ENCODE peak calls at places on chromosomes 12 and 14, in four cellular contexts. R, H, L and Q are unnamed samples.

GRCh38 chr14:75522224-75522764 is at the start of gene BATF:
- DNase-seq in H (no peak), R (no peak), L (no peak), Q (no peak)

GRCh38 chr14:75359098-75359497 is 68.7 kb upstream of the JDP2 start:
- DNase-seq in R (no peak), L (peak; percentile 12), H (no peak), Q (no peak)

GRCh38 chr14:23377873-23378563 is 1.2 kb downstream of the CMTM5 start:
- DNase-seq in R (no peak), L (no peak), H (no peak), Q (no peak)

GRCh38 chr14:44453433-44454171 is 53.5 kb downstream of the FSCB start:
- DNase-seq in H (no peak), R (no peak), L (no peak), Q (no peak)

GRCh38 chr12:112148031-112148513 is 22.7 kb downstream of the TRAFD1 start:
- DNase-seq in L (no peak), H (no peak), R (no peak), Q (no peak)

GRCh38 chr14:63362305-63362914 is 43.7 kb upstream of the GPHB5 start:
- DNase-seq in H (no peak), R (no peak), L (no peak), Q (no peak)

GRCh38 chr14:94361682-94362081 is 26.7 kb downstream of the SERPINA1 start:
- DNase-seq in R (no peak), L (no peak), H (no peak), Q (no peak)

GRCh38 chr14:104116544-104117340 is 21.6 kb upstream of the KIF26A start:
- DNase-seq in R (no peak), L (no peak), H (peak; percentile 59), Q (no peak)

GRCh38 chr12:109451400-109451799 is 25.7 kb downstream of the KCTD10 start:
- DNase-seq in L (no peak), R (no peak), H (no peak), Q (no peak)

GRCh38 chr12:130127909-130128763 is 34.1 kb upstream of the FZD10 start:
- DNase-seq in H (no peak), L (no peak), R (no peak), Q (no peak)

GRCh38 chr14:101409006-101409543 is 152.2 kb upstream of the DIO3 start:
- DNase-seq in L (no peak), H (no peak), R (no peak), Q (no peak)

GRCh38 chr12:25187781-25188180 is 7.2 kb downstream of the DNAI7 start:
- DNase-seq in H (no peak), R (no peak), L (no peak), Q (no peak)

GRCh38 chr14:89283327-89284060 is 133.5 kb downstream of the FOXN3 start:
- DNase-seq in L (no peak), H (no peak), R (no peak), Q (no peak)

GRCh38 chr14:67187210-67187609 is 2.0 kb upstream of the GARIN2 start:
- DNase-seq in H (no peak), R (no peak), L (peak; percentile 38), Q (peak; percentile 68)

GRCh38 chr12:94507455-94507854 is 47.8 kb upstream of the CEP83 start:
- DNase-seq in R (no peak), L (no peak), H (no peak), Q (no peak)

GRCh38 chr12:68240079-68240478 is 13.3 kb downstream of the IL22 start:
- DNase-seq in H (no peak), L (no peak), R (peak; percentile 14), Q (peak; percentile 52)

GRCh38 chr12:26274441-26275312 is 79.3 kb downstream of the SSPN start:
- DNase-seq in H (no peak), R (peak; percentile 74), L (peak; percentile 96), Q (peak; percentile 91)

GRCh38 chr12:51788876-51789275 is 59.6 kb downstream of the FIGNL2 start:
- DNase-seq in L (no peak), R (no peak), H (no peak), Q (no peak)

GRCh38 chr14:92649934-92650545 is 98.4 kb downstream of the LGMN start:
- DNase-seq in L (no peak), R (no peak), H (no peak), Q (no peak)
- TF ChIP-seq PHF8 in L (no peak), R (no peak), H (no peak), Q (no peak)

GRCh38 chr14:98961191-98961590 is 310.8 kb downstream of the BCL11B start:
- DNase-seq in L (no peak), H (peak; percentile 13), R (no peak), Q (no peak)
- TF ChIP-seq PHF8 in L (no peak), H (no peak), R (no peak), Q (no peak)

GRCh38 chr12:15273896-15274295 is 48.4 kb upstream of the PTPRO start:
- DNase-seq in L (no peak), R (no peak), H (no peak), Q (no peak)

GRCh38 chr12:15274561-15274967 is 47.7 kb upstream of the PTPRO start:
- DNase-seq in H (no peak), L (no peak), R (no peak), Q (peak; percentile 11)

GRCh38 chr12:15276088-15276698 is 46.1 kb upstream of the PTPRO start:
- DNase-seq in L (peak; percentile 11), R (peak; percentile 20), H (no peak), Q (peak; percentile 48)

GRCh38 chr12:15280930-15281329 is 41.4 kb upstream of the PTPRO start:
- DNase-seq in L (no peak), R (no peak), H (no peak), Q (no peak)

DNA sequence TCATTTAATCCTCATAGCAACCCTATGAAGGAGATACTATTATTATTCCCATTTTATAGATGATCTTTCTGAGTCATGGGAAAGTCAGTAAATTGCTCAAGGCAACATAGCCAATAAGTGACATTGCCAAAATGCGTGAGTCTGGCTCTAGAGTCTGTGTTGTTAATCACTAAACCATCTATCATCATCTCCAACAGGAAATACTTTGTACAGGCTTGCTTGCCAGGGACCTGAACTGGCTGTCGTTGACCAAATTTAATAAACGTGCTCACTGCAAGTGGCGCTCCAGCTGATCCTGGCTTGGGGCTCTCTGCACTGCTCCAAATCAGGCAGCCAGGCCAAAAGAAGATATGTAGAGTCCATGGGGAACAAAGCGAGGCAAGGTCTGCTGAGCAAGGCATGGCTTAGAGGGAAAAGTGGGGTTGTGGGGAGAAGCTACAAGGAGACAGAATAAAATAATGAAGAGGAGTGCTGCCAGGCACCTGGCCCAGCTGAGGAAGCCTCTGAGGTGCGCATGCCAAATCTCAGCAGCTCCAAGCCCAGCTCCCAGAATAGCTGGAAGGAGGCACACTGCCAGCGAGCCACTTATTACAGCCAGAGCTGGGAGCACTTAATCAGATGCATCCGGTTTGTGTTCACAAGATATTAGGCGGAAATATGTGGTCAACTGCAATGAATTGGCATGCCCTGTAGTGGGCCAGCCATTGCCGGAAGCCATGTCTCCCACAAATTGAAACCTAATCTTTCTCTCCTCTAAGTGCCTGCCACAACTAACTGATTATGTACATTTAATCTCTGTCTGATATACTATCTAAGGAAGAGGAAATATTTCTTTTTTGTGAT is 43.3 kb upstream of the PTPRO start:
- DNase-seq in L (no peak), H (no peak), R (no peak), Q (no peak)
- TF ChIP-seq PHF8 in L (no peak), H (no peak), R (no peak), Q (no peak)

DNA sequence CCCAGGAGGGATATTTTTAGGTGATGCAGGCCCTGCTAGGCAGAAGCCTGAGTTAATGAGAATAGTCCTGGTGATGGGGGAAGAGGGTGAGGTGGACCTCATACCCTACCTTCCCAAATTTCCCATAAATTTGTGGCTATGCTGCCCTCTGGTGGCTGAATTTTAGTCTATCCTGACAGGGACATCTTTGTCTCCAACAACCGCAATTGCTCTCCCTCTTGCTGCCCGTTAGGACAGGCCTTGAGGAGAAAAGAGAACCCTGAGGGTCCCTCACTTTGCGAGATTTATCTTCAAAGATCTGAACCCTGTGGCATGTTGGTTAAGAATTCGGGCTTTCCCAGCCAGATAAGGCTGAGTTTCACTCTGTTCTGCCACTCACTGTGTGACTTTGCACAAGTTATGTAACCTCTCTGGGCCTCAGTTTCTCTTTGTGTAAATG is 9.8 kb upstream of the ZNF385A start:
- DNase-seq in R (peak; percentile 65), L (peak; percentile 25), H (peak; percentile 86), Q (no peak)
- TF ChIP-seq PHF8 in R (no peak), L (no peak), H (no peak), Q (no peak)

DNA sequence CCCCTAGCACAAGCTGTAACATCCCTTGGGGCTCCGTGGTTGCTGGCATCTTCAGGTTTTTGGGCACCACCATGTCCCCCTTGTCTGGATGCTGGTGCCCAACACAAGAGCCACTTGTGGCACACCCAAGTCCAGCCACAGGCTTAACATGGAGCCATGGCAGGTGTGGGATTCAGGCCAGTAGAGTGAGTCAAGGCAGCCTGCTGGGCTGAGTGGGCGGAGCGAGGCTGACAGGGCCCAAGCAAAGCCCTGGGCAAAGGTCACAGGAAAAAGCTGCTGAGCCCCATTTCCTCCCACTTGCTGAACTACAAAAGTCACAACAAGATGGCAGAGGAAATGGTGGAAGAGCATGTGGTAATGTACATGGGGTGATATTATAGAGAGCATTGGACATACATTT is 950.7 kb upstream of the FLRT2 start:
- DNase-seq in L (no peak), H (no peak), R (no peak), Q (no peak)
- TF ChIP-seq PHF8 in L (no peak), H (no peak), R (no peak), Q (no peak)

DNA sequence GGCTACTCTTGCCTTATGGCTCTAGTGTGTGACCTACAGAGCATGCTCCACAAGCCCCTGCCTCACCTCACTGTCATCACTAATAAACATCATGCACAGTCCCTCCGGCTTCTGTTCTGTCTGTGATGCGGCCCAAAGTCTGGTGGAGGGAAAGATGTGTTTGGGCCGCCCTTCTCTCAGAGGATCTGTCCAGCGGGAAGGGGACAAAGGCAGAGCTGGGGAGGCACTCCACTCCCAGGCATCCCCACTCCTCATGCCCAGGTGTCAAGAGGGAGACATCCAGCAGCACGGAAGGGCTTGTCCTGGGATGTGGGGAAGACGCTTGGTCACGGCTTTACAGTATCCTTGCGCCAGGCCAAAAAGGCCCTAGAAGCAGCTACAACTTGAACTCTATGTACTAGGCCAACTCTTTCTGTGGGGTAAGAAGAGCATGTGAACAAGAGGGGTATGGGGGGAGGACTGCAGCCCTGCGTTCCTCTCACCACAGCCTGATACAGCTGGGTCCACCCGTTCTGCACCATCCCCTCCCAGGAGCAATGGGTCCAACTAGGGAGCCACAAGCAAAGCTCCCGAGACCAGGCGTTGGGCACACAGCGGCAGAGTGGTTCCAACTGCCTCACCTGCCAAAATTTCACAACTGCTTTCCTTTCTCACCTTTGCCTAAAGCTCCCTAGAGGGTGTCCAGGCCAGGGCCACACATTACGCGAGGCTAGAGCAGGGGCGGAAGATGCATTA is 10.7 kb downstream of the CACNB3 start:
- DNase-seq in H (no peak), L (no peak), R (no peak), Q (no peak)
- TF ChIP-seq PHF8 in H (no peak), L (no peak), R (no peak), Q (no peak)

GRCh38 chr12:69908208-69908607 is 83.2 kb downstream of the MYRFL start:
- DNase-seq in H (no peak), L (no peak), R (no peak), Q (no peak)
- TF ChIP-seq PHF8 in H (no peak), L (no peak), R (no peak), Q (no peak)

GRCh38 chr14:71471604-71472003 is 460.6 kb upstream of the RGS6 start:
- DNase-seq in H (no peak), L (no peak), R (no peak), Q (no peak)
- TF ChIP-seq PHF8 in H (no peak), L (no peak), R (no peak), Q (no peak)